ENCODE peak calls at places on chromosomes 6 and 20, in five cellular contexts. W is uterus; N is lower lobe of right lung; F is CD4-positive, alpha-beta T cell; X is RWPE1. T is an unnamed sample.

GRCh38 chr6:26044140-26045045 is 42.8 kb upstream of the HFE start:
- DNase-seq in N (peak), X (no peak), F (peak), W (no peak), T (peak)

GRCh38 chr6:71181565-71181964 is 107.0 kb upstream of the OGFRL1 start:
- DNase-seq in F (no peak), W (no peak), X (peak), N (no peak), T (peak)

GRCh38 chr20:37095108-37095608 is 639 bp downstream of the RBL1 start:
- DNase-seq in W (no peak), X (peak), F (peak), N (no peak), T (no peak)

GRCh38 chr6:14693301-14694192 is 552.3 kb upstream of the JARID2 start:
- DNase-seq in X (no peak), W (no peak), N (no peak), F (no peak), T (no peak)

GRCh38 chr6:16543491-16543890 is 217.8 kb downstream of the ATXN1 start:
- DNase-seq in W (no peak), F (no peak), N (no peak), X (no peak), T (no peak)

GRCh38 chr6:157017861-157018260 is 240.7 kb downstream of the ARID1B start:
- DNase-seq in N (no peak), X (no peak), F (no peak), W (no peak), T (no peak)

GRCh38 chr6:142856857-142857608 is 87.9 kb downstream of the HIVEP2 start:
- DNase-seq in X (no peak), F (peak), N (no peak), W (no peak), T (no peak)

GRCh38 chr6:72689107-72689954 is 67.5 kb downstream of the KCNQ5 start:
- DNase-seq in F (no peak), W (no peak), N (no peak), X (no peak), T (peak)

GRCh38 chr6:13268914-13269532 is 59.3 kb downstream of the TBC1D7 start:
- DNase-seq in N (no peak), X (peak), F (no peak), W (no peak), T (peak)

GRCh38 chr20:58555078-58555765 is 40.0 kb upstream of the APCDD1L start:
- DNase-seq in F (no peak), W (no peak), X (peak), N (no peak), T (peak)

GRCh38 chr6:41065550-41066026 is 6.6 kb downstream of the OARD1 start:
- DNase-seq in W (no peak), F (no peak), N (no peak), X (no peak), T (no peak)

GRCh38 chr20:1711266-1711665 is 53.7 kb upstream of the SIRPG start:
- DNase-seq in F (no peak), X (no peak), N (no peak), W (no peak), T (no peak)

GRCh38 chr6:53809691-53810090 is 14.9 kb downstream of the LRRC1 start:
- DNase-seq in F (no peak), X (no peak), W (no peak), N (no peak), T (no peak)

GRCh38 chr6:53813096-53813495 is 18.3 kb downstream of the LRRC1 start:
- DNase-seq in F (no peak), W (no peak), N (no peak), X (no peak), T (no peak)

GRCh38 chr6:53811082-53811481 is 16.3 kb downstream of the LRRC1 start:
- DNase-seq in X (no peak), W (no peak), F (no peak), N (peak), T (no peak)

GRCh38 chr6:53813801-53814200 is 19.0 kb downstream of the LRRC1 start:
- DNase-seq in X (no peak), N (no peak), F (no peak), W (no peak), T (no peak)

DNA sequence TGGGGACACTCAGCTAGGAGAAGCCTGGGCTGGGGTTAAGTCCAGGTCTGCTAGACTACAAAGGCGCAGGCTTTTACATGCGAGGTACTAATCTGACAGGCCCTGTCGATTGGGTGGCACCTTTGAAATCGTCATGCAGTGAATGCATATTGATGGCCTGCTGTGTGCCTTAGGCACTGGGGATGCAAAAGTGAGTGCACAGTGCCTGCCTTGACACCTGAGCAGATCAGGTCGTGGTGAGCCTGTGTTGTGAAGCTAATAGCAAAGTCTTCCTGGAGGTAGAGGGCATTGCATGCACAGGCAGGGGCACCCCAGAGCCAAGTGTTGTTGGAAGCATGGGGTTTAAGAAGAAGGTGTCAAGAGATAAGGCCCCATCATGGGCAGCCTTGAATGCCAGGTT is 16.9 kb downstream of the LRRC1 start:
- DNase-seq in X (no peak), W (no peak), F (no peak), N (no peak), T (no peak)
- H3K27ac ChIP-seq in X (peak), W (no peak), F (no peak), N (no peak), T (no peak)

GRCh38 chr6:1474205-1474604 is 84.8 kb downstream of the FOXF2 start:
- DNase-seq in N (no peak), W (no peak), F (no peak), X (no peak), T (no peak)
- TF ChIP-seq CTCF in N (no peak), W (no peak), F (no peak), X (no peak), T (peak)

DNA sequence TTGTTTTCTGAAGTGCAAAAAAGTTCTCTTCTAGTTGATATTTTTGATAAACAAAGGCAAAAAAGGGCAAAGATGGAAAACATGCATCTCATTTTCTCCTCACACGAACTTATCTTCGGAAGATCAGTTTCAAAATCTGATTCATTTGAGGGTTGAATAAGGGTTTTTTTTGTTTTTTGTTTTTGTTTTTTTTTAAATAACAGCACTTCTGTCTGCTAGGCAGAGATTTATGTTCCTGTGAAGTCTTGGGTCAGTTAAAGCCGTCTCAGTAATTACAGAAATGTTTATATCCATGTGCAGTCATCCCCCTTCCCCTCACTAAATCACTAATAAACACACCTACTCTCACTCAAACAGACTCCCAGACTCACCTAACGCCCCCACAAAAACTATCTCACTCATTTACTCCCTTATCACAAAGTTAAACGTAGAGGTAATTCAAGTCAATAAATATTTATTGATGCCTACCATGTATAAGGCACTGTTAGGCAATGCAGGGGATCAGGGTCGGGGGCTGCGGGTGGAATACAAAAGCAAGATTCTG is 214.2 kb upstream of the SUPT3H start:
- DNase-seq in N (no peak), X (no peak), W (no peak), F (no peak), T (no peak)
- H3K27ac ChIP-seq in N (no peak), X (no peak), W (no peak), F (no peak), T (no peak)

GRCh38 chr6:117401799-117402198 is 23.9 kb downstream of the ROS1 start:
- DNase-seq in F (no peak), X (no peak), W (no peak), N (no peak), T (no peak)

GRCh38 chr6:117399126-117399525 is 26.6 kb downstream of the ROS1 start:
- DNase-seq in X (no peak), F (no peak), N (no peak), W (no peak), T (no peak)

GRCh38 chr6:117396228-117396627 is 29.5 kb downstream of the ROS1 start:
- DNase-seq in W (no peak), N (no peak), X (no peak), F (no peak), T (no peak)

GRCh38 chr6:117397536-117398227 is 28.1 kb downstream of the ROS1 start:
- DNase-seq in W (no peak), X (no peak), N (no peak), F (no peak), T (no peak)

DNA sequence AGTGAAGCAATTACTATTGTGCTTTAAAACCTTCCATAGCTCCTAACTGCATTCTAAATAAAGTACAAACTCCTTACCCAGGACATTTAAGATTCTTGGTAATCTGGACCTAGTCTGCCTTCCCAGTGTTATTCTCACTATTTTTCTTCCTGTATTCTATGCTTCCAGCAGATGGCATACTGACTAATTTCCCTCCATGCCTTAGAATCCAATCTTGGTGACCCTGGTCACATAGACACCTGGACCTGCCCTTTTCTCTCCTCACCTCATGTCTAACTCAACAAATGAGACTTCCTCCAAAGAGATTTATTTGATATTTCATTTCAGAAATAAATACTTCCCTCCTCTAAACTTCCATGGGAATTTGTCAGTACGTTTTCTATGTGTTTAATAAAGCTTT is 25.8 kb downstream of the ROS1 start:
- DNase-seq in W (no peak), N (no peak), X (peak), F (no peak), T (no peak)
- TF ChIP-seq CTCF in W (no peak), N (no peak), X (peak), F (no peak), T (peak)

DNA sequence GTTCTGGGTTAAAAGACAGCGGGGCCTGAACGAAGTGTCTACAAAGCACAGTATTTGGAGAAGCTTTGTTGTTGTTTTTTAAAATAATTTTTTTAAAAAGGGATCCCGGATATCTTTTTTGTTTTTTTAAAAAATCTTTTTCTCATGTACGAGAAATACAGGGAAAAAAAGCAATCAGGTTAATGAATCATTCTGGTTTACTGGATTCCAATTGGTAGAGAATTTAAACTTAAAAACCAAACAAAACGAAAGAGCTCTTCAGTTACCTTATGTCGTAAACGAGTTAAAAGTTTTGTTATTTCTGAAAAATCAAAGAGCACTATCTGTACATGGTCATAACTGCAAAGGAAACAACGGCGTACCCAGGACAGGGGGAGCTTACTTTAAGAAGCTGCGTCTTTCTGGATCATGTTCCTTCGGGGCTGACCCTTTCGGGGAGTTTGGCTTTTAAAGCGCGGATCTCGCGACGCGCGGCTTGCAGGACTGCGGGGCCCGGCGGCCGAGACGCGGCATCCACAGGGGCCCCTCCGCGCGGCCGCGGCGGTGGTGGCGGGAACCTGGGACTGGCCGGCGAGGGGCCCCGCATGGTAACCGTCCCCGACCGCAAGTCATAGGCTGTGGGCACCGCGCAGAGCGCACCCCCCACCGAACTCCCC is 927 bp downstream of the IL20RA start:
- DNase-seq in F (no peak), X (peak), N (no peak), W (peak), T (peak)
- H3K27ac ChIP-seq in F (no peak), X (no peak), N (peak), W (peak), T (no peak)

DNA sequence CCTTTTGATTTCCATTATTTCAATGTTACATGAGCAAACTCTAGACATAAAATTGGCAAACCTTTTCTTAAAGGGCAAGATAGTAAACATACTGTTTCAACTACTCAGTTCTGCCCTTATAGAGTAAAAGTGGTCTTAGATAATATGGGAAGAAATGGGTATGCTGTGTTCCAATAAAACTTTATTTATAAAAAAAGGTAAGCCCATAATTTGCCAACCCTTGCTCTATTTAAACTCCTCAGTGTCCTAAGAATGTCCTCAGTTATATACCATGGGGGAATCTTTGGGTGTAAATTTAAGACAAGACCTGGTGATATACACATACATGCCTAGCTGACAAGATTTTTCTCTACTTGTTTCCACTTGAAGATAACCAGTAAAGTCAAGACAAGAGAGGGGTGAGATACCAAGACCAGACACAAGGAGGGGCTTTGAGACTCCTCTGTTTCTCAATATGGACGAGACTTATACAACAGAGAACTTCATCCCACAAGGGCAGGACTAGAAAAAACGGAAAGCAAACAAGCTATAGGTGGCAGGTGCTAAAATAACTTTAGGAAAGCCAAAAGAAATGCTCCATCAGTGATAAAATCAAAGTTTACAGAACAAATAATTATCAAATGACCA is 10.5 kb downstream of the SNX3 start:
- DNase-seq in X (no peak), W (no peak), N (no peak), F (no peak), T (peak)
- TF ChIP-seq CTCF in X (no peak), W (no peak), N (no peak), F (no peak), T (peak)

GRCh38 chr6:139706949-139707348 is 332.5 kb upstream of the CITED2 start:
- DNase-seq in N (no peak), F (no peak), W (no peak), X (no peak), T (no peak)

GRCh38 chr6:139711714-139712585 is 337.5 kb upstream of the CITED2 start:
- DNase-seq in F (no peak), W (no peak), X (peak), N (no peak), T (peak)

GRCh38 chr6:139705284-139705683 is 330.8 kb upstream of the CITED2 start:
- DNase-seq in N (no peak), F (no peak), W (no peak), X (no peak), T (no peak)

GRCh38 chr6:139710578-139710977 is 336.1 kb upstream of the CITED2 start:
- DNase-seq in W (no peak), F (no peak), X (no peak), N (no peak), T (no peak)

GRCh38 chr6:139708342-139709199 is 334.1 kb upstream of the CITED2 start:
- DNase-seq in F (no peak), X (peak), N (no peak), W (no peak), T (peak)
- H3K27ac ChIP-seq in F (no peak), X (no peak), N (peak), W (peak), T (peak)

GRCh38 chr6:10424005-10424404 is 9.1 kb upstream of the TFAP2A start:
- DNase-seq in X (no peak), N (no peak), W (no peak), F (no peak), T (no peak)
- TF ChIP-seq CTCF in X (no peak), N (no peak), W (no peak), F (no peak), T (peak)

DNA sequence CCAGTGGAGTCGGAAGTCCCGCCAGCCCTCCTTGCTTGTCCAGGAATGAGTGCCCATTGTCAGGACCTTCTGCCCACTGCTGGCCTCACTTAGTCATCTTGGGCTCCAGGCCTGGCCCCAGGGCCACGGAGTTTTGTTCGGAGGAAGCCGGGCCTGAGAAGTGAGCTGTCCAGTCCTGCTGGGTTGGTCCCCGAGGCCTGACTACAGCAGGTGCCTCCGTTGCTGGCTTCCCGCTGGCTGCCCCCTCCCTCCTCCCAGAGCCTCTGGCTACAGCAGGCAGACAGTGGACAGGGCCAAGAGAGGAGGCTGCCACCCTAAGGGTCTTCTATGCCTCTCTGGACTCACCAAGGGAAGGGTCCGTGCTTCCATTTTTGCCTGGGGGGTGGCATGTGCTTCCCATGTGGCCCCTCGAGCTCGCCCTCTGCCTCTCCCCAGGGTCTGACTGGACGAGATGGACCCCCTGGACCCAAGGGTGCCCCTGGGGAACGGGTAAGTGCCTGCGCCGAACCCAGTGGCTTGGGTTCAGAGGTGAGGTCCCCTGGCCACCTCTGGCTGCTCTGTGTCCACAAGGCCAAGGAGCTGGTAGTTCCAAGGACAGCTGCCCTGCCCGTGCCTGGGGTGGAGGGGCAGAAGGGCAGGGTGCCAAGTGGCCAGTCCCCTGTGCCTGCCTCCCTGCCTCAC is 2.8 kb downstream of the COL9A3 start:
- DNase-seq in W (no peak), X (peak), F (no peak), N (no peak), T (no peak)
- H3K27ac ChIP-seq in W (peak), X (peak), F (no peak), N (no peak), T (no peak)

T was measured in brain microvascular endothelial cell.